ENCODE peak calls at places on chromosomes 5 and 9, in eight cellular contexts. X is H1, U is K562, L is HCT116, J is A549, B is SK-N-SH, W is endothelial cell of umbilical vein, I is HepG2. A is an unnamed sample.

GRCh38 chr5:165616550-165617430 is 2111.4 kb downstream of the MAT2B start:
- DNase-seq in X (no peak), U (no peak), L (no peak), J (no peak), B (no peak), W (no peak), I (no peak), A (peak; percentile 60)

GRCh38 chr9:96660693-96661248 is 5.7 kb upstream of the PRXL2C start:
- DNase-seq in X (no peak), U (no peak), L (no peak), J (no peak), B (no peak), W (no peak), I (peak; percentile 87), A (no peak)

GRCh38 chr5:98734646-98735045 is 38.8 kb upstream of the RGMB start:
- DNase-seq in X (no peak), U (no peak), L (no peak), J (no peak), B (no peak), W (no peak), I (no peak), A (peak; percentile 3)

GRCh38 chr5:59863777-59864176 is 29.7 kb downstream of the PDE4D start:
- DNase-seq in X (no peak), U (no peak), L (no peak), J (no peak), B (no peak), W (no peak), I (no peak), A (no peak)

GRCh38 chr5:167939686-167940085 is 351.8 kb upstream of the WWC1 start:
- DNase-seq in X (no peak), U (no peak), L (no peak), J (no peak), B (no peak), W (no peak), I (no peak), A (no peak)

GRCh38 chr5:132742626-132743025 is 4.6 kb upstream of the CCNI2 start:
- DNase-seq in X (no peak), U (no peak), L (no peak), J (no peak), B (no peak), W (no peak), I (no peak), A (no peak)

GRCh38 chr5:38780950-38781349 is 64.9 kb upstream of the OSMR start:
- DNase-seq in X (no peak), U (no peak), L (no peak), J (no peak), B (no peak), W (peak; percentile 62), I (no peak), A (no peak)

GRCh38 chr5:146515473-146516150 is 378 bp downstream of the GPR151 start:
- DNase-seq in X (no peak), U (no peak), L (no peak), J (no peak), B (no peak), W (no peak), I (no peak), A (no peak)

GRCh38 chr5:102596113-102596512 is 97.3 kb upstream of the SLCO6A1 start:
- DNase-seq in X (no peak), U (no peak), L (no peak), J (no peak), B (no peak), W (no peak), I (no peak), A (no peak)

GRCh38 chr5:10162468-10162867 is 87.2 kb downstream of the ATPSCKMT start:
- DNase-seq in X (no peak), U (no peak), L (no peak), J (no peak), B (no peak), W (no peak), I (no peak), A (no peak)

GRCh38 chr5:173319610-173320100 is 8.6 kb downstream of the STC2 start:
- DNase-seq in X (no peak), U (no peak), L (no peak), J (no peak), B (no peak), W (no peak), I (no peak), A (no peak)

GRCh38 chr9:121672213-121672612 is 20.8 kb downstream of the DAB2IP start:
- DNase-seq in X (no peak), U (no peak), L (no peak), J (no peak), B (no peak), W (no peak), I (no peak), A (no peak)

GRCh38 chr9:32926901-32927300 is 74.5 kb downstream of the APTX start:
- DNase-seq in X (no peak), U (no peak), L (no peak), J (no peak), B (no peak), W (peak; percentile 77), I (no peak), A (no peak)

GRCh38 chr5:87132696-87133095 is 135.0 kb upstream of the RASA1 start:
- DNase-seq in X (no peak), U (no peak), L (no peak), J (no peak), B (no peak), W (no peak), I (no peak), A (no peak)

GRCh38 chr9:127904888-127905728 is 5.7 kb upstream of the ST6GALNAC6 start:
- DNase-seq in X (no peak), U (no peak), L (no peak), J (no peak), B (no peak), W (no peak), I (no peak), A (no peak)
- H3K4me3 ChIP-seq in X (no peak overlapping the region), U (no peak overlapping the region), L (no peak overlapping the region), J (no peak overlapping the region), B (no peak overlapping the region), W (no peak overlapping the region), I (peak overlapping the region; percentile 41), A (no peak overlapping the region)

GRCh38 chr5:106019271-106019670 is 1651.5 kb downstream of the EFNA5 start:
- DNase-seq in X (no peak), U (no peak), L (no peak), J (no peak), B (no peak), W (peak; percentile 26), I (no peak), A (no peak)
- TF ChIP-seq MAX in X (no peak), U (no peak), L (no peak), J (no peak), B (no peak), W (no peak), I (no peak), A (no peak)

DNA sequence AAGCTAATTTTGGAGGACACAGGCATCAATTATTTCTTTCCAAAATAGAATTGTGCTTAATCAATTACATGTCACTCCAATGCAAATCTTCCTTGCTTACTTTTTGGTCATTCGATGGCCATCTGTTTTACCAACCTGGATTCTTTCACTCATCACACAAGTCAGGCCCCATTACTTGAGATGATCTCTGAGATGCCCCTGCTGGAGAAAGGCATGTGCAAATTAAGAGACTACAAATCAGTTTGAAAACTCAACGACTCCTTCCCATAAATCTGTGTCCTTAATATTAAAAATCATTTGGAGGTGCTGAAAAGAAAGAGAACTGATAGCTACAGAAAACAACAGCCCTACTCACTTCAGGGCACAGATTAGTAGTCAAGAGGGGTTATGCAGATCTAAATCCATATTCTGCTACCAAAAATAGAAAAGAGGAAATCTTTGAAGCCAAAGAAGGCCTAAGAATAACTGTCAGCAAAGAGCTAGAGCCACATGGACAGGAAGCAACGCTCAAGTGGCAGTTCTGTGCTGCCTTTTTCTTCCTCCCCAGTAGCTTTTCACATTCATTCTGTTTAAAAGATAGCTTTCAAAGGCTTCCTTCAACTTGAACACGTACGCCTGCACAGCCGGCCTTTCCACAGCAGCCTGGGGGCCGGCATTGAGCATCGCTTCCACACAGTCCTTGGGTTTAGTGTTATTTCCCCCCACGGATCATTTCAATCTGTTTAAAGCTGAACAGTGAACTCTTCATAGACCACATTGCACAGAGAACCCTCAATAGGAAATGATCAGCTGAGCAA is 79.3 kb upstream of the MAP3K1 start:
- DNase-seq in X (no peak), U (no peak), L (no peak), J (no peak), B (no peak), W (no peak), I (no peak), A (peak; percentile 83)
- H3K4me3 ChIP-seq in X (no peak overlapping the region), U (no peak overlapping the region), L (no peak overlapping the region), J (no peak overlapping the region), B (no peak overlapping the region), W (no peak overlapping the region), I (no peak overlapping the region), A (no peak overlapping the region)

DNA sequence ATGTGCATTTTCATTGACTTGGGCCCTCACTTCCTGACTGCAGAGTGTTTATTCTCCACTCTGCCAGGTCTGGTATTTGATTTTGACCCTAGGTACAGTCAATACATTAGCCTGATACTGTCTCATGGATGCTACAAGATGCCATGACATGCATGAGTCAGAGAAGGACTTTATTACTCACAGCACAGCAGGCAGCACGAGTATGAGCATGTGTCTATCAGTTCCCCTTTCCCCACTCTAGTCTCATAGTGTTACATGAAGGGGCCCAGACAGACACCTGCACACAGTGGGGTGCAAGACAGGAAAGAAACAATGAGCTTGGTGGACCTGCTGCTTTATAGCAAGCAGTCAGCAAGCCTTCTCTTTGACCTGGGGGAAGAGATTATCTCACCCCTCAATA is 19.6 kb downstream of the ITGA2 start:
- DNase-seq in X (no peak), U (no peak), L (peak; percentile 37), J (peak; percentile 25), B (no peak), W (peak; percentile 43), I (no peak), A (peak; percentile 23)
- TF ChIP-seq MAX in X (no peak), U (no peak), L (peak; percentile 65), J (no peak), B (peak; percentile 85), W (no peak), I (no peak), A (peak; percentile 76)

DNA sequence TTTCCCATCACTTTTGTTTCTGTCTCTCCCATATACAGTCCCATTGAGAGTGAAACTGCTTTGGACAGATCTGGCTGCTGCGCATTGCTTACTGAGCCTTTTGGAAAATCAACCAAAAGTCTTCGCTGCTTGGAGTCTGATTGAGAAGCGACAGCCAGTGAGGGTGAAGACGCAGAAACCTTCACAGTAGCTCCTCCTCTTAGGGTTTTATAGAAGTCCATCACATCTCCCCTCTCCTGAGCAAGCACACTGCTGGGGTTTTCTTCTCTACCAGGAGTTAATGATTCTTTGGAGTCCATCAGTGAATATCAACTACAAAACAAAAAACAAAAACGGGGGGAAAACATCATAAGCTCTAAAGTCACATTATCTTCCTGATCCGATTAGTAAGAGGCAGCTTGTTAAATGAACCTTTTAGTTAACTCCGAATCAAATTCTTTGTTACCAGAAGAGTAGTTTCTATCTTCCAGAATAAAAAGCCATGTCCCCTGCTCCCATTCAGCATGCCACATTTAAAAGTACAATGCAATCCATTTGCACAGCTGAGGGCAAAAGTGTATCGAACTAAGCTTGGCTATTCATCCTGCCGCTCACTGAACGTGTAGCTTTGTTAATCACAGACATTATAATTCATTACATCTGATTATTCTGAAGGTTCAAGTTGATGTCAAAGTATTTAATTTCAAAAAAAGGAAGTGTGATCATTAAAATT is 2.8 kb downstream of the NR3C1 start:
- DNase-seq in X (no peak), U (no peak), L (no peak), J (no peak), B (no peak), W (peak; percentile 50), I (no peak), A (no peak)
- H3K4me3 ChIP-seq in X (no peak overlapping the region), U (no peak overlapping the region), L (no peak overlapping the region), J (peak overlapping the region; percentile 86), B (no peak overlapping the region), W (peak overlapping the region; percentile 9), I (peak overlapping the region; percentile 95), A (peak overlapping the region; percentile 95)

GRCh38 chr5:45692481-45692880 is 3.7 kb downstream of the HCN1 start:
- DNase-seq in X (no peak), U (no peak), L (no peak), J (no peak), B (no peak), W (no peak), I (no peak), A (no peak)
- TF ChIP-seq MAX in X (no peak), U (no peak), L (no peak), J (no peak), B (no peak), W (no peak), I (no peak), A (no peak)